ENCODE peak calls at places on chromosomes 11 and 22, in six cellular contexts. One of them, this sample, is unnamed. For H3K4me1, the result is how much of the 10 kb centered on the place peaks cover.

GRCh38 chr22:49460662-49461371 is 366.9 kb downstream of the BRD1 start:
- DNase-seq in MM.1S: no peak
- DNase-seq in GM23338: no peak
- DNase-seq in HCT116: no peak
- DNase-seq in PC-3: no peak
- DNase-seq in GM23248: no peak
- DNase-seq in this sample: no peak

GRCh38 chr11:75793966-75794365 is 21.0 kb upstream of the UVRAG start:
- DNase-seq in MM.1S: no peak
- DNase-seq in GM23338: no peak
- DNase-seq in HCT116: no peak
- DNase-seq in PC-3: peak
- DNase-seq in GM23248: no peak
- DNase-seq in this sample: no peak

GRCh38 chr11:101912823-101913284 is 2.0 kb upstream of the CEP126 start:
- DNase-seq in MM.1S: no peak
- DNase-seq in GM23338: no peak
- DNase-seq in HCT116: no peak
- DNase-seq in PC-3: peak
- DNase-seq in GM23248: peak
- DNase-seq in this sample: peak

GRCh38 chr22:31005535-31005934 is 36.5 kb downstream of the TUG1 start:
- DNase-seq in MM.1S: no peak
- DNase-seq in GM23338: no peak
- DNase-seq in HCT116: no peak
- DNase-seq in PC-3: no peak
- DNase-seq in GM23248: no peak
- DNase-seq in this sample: no peak

GRCh38 chr11:46298699-46299424 is 21.4 kb downstream of the CREB3L1 start:
- DNase-seq in MM.1S: no peak
- DNase-seq in GM23338: no peak
- DNase-seq in HCT116: no peak
- DNase-seq in PC-3: peak
- DNase-seq in GM23248: peak
- DNase-seq in this sample: no peak

GRCh38 chr11:119222308-119222707 is 16.2 kb downstream of the CBL start:
- DNase-seq in MM.1S: no peak
- DNase-seq in GM23338: no peak
- DNase-seq in HCT116: no peak
- DNase-seq in PC-3: peak
- DNase-seq in GM23248: peak
- DNase-seq in this sample: peak

GRCh38 chr11:96319901-96320656 is 22.9 kb downstream of the MAML2 start:
- DNase-seq in MM.1S: no peak
- DNase-seq in GM23338: no peak
- DNase-seq in HCT116: no peak
- DNase-seq in PC-3: no peak
- DNase-seq in GM23248: peak
- DNase-seq in this sample: no peak

GRCh38 chr11:30333405-30333804 is 10.5 kb downstream of the ARL14EP start:
- DNase-seq in MM.1S: no peak
- DNase-seq in GM23338: peak
- DNase-seq in HCT116: no peak
- DNase-seq in PC-3: peak
- DNase-seq in GM23248: peak
- DNase-seq in this sample: peak

GRCh38 chr11:64789331-64790204 is 11.2 kb upstream of the SF1 start:
- DNase-seq in MM.1S: no peak
- DNase-seq in GM23338: no peak
- DNase-seq in HCT116: no peak
- DNase-seq in PC-3: no peak
- DNase-seq in GM23248: no peak
- DNase-seq in this sample: no peak

GRCh38 chr11:115345840-115346239 is 158.4 kb downstream of the CADM1 start:
- DNase-seq in MM.1S: no peak
- DNase-seq in GM23338: no peak
- DNase-seq in HCT116: no peak
- DNase-seq in PC-3: no peak
- DNase-seq in GM23248: no peak
- DNase-seq in this sample: no peak

GRCh38 chr11:32280339-32280738 is 155.0 kb downstream of the WT1 start:
- DNase-seq in MM.1S: peak
- DNase-seq in GM23338: no peak
- DNase-seq in HCT116: no peak
- DNase-seq in PC-3: no peak
- DNase-seq in GM23248: no peak
- DNase-seq in this sample: no peak

GRCh38 chr22:35930933-35931332 is 97.7 kb downstream of the RBFOX2 start:
- DNase-seq in MM.1S: peak
- DNase-seq in GM23338: peak
- DNase-seq in HCT116: peak
- DNase-seq in PC-3: peak
- DNase-seq in GM23248: peak
- DNase-seq in this sample: peak

GRCh38 chr11:120712014-120712413 is 200.5 kb downstream of the GRIK4 start:
- DNase-seq in MM.1S: no peak
- DNase-seq in GM23338: no peak
- DNase-seq in HCT116: no peak
- DNase-seq in PC-3: no peak
- DNase-seq in GM23248: no peak
- DNase-seq in this sample: no peak
- TF ChIP-seq EZH2phosphoT487 in MM.1S: no peak
- TF ChIP-seq EZH2phosphoT487 in GM23338: no peak
- TF ChIP-seq EZH2phosphoT487 in HCT116: no peak
- TF ChIP-seq EZH2phosphoT487 in PC-3: no peak
- TF ChIP-seq EZH2phosphoT487 in GM23248: no peak
- TF ChIP-seq EZH2phosphoT487 in this sample: no peak

DNA sequence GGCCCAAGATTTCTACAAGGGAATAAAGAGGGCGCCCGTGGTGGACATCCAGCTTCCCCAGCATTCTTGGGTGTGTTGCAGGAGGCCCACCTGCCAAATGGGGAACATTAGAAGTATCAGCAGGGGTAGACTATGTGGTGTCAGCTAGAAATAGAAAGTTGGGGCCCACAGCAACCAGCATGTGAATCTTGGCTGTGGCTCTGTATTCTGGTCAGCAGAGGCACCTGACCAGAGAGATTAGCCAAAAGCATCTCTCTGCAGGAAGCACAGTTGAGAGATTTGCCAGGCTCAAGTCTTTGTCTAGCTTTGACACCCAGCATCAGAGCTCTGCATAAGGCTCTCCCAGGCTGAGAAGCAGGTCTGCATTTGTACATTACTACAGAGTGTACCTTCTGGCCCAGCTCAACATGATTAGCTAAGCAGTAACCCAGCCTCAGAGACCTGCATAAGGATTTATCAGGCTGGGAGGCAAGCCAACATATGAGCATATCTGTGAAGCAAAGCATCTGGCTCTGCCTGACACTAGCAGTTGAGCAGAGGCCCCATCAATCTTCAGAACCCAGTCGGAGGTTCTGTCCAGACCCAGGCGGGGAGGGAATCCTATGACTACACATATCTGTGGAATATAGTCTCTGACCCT is 79.9 kb downstream of the MS4A13 start:
- DNase-seq in MM.1S: no peak
- DNase-seq in GM23338: no peak
- DNase-seq in HCT116: no peak
- DNase-seq in PC-3: no peak
- DNase-seq in GM23248: no peak
- DNase-seq in this sample: peak
- H3K4me1 ChIP-seq in MM.1S: under half
- H3K4me1 ChIP-seq in GM23338: under half
- H3K4me1 ChIP-seq in HCT116: under half
- H3K4me1 ChIP-seq in PC-3: under half
- H3K4me1 ChIP-seq in GM23248: under half
- H3K4me1 ChIP-seq in this sample: under half

DNA sequence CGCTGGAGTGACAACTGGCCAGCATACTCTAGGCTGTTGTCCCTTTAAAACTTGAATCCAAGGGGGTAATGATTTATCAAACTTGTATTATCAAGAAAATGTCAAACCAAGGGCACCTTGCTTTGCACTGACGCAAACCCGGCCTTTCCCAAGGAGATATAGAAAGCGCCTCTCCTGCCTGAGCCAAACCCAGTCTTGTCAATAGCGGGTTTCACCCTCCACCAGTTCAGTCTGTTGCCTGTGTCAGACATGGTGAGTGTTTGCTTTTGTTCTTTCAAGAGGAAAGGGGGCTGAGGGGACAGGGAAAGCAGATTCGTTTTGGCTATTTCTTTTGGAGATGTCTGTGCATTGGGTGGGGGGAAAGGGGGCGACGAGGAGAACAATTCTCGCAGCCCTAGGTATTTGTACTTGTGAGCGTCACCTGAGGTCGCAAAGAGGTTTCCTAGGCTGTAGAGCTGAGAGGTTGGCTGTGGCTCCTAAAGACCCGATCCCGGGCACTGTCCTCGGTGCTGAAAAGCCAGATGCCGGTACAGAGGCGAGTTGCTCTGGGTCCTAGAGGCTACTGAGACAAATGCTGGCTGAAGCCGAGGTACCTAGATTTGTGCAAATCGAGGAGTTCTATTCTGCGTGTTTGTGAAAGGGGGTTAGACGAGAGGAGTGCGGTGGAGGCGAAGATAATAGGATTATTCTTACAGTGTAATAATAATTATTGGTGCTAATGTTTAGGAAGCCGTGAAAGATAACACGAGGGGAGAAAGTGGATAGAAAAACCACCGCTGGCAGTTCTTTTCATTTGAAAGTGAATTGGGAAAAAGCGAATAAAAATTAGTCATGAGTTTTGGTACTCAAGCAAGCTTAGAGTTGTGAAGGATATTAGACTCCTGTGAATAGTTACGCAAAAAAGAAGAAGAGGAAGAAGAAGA is at the start of gene SLC6A5:
- DNase-seq in MM.1S: peak
- DNase-seq in GM23338: peak
- DNase-seq in HCT116: no peak
- DNase-seq in PC-3: peak
- DNase-seq in GM23248: peak
- DNase-seq in this sample: peak
- TF ChIP-seq EZH2 in MM.1S: no peak
- TF ChIP-seq EZH2 in GM23338: peak
- TF ChIP-seq EZH2 in HCT116: no peak
- TF ChIP-seq EZH2 in PC-3: no peak
- TF ChIP-seq EZH2 in GM23248: no peak
- TF ChIP-seq EZH2 in this sample: no peak

GRCh38 chr22:44196241-44196640 is 15.5 kb downstream of the PARVG start:
- DNase-seq in MM.1S: no peak
- DNase-seq in GM23338: no peak
- DNase-seq in HCT116: no peak
- DNase-seq in PC-3: no peak
- DNase-seq in GM23248: no peak
- DNase-seq in this sample: no peak

GRCh38 chr22:44194569-44194968 is 13.8 kb downstream of the PARVG start:
- DNase-seq in MM.1S: no peak
- DNase-seq in GM23338: no peak
- DNase-seq in HCT116: no peak
- DNase-seq in PC-3: no peak
- DNase-seq in GM23248: no peak
- DNase-seq in this sample: no peak

GRCh38 chr22:44193537-44193896 is 12.8 kb downstream of the PARVG start:
- DNase-seq in MM.1S: peak
- DNase-seq in GM23338: no peak
- DNase-seq in HCT116: no peak
- DNase-seq in PC-3: peak
- DNase-seq in GM23248: no peak
- DNase-seq in this sample: no peak

GRCh38 chr22:44196731-44197131 is 16.0 kb downstream of the PARVG start:
- DNase-seq in MM.1S: no peak
- DNase-seq in GM23338: no peak
- DNase-seq in HCT116: no peak
- DNase-seq in PC-3: no peak
- DNase-seq in GM23248: no peak
- DNase-seq in this sample: no peak

GRCh38 chr22:44195189-44195871 is 14.6 kb downstream of the PARVG start:
- DNase-seq in MM.1S: peak
- DNase-seq in GM23338: no peak
- DNase-seq in HCT116: no peak
- DNase-seq in PC-3: no peak
- DNase-seq in GM23248: no peak
- DNase-seq in this sample: no peak
- TF ChIP-seq EZH2phosphoT487 in MM.1S: no peak
- TF ChIP-seq EZH2phosphoT487 in GM23338: no peak
- TF ChIP-seq EZH2phosphoT487 in HCT116: no peak
- TF ChIP-seq EZH2phosphoT487 in PC-3: no peak
- TF ChIP-seq EZH2phosphoT487 in GM23248: no peak
- TF ChIP-seq EZH2phosphoT487 in this sample: no peak

GRCh38 chr22:24291538-24292201 is 21.0 kb downstream of the SPECC1L start:
- DNase-seq in MM.1S: no peak
- DNase-seq in GM23338: no peak
- DNase-seq in HCT116: no peak
- DNase-seq in PC-3: no peak
- DNase-seq in GM23248: no peak
- DNase-seq in this sample: no peak

GRCh38 chr22:24290459-24290858 is 19.8 kb downstream of the SPECC1L start:
- DNase-seq in MM.1S: no peak
- DNase-seq in GM23338: no peak
- DNase-seq in HCT116: no peak
- DNase-seq in PC-3: no peak
- DNase-seq in GM23248: peak
- DNase-seq in this sample: no peak

GRCh38 chr22:24285245-24285644 is 14.6 kb downstream of the SPECC1L start:
- DNase-seq in MM.1S: no peak
- DNase-seq in GM23338: no peak
- DNase-seq in HCT116: peak
- DNase-seq in PC-3: no peak
- DNase-seq in GM23248: no peak
- DNase-seq in this sample: no peak

GRCh38 chr22:24289138-24289537 is 18.5 kb downstream of the SPECC1L start:
- DNase-seq in MM.1S: no peak
- DNase-seq in GM23338: no peak
- DNase-seq in HCT116: no peak
- DNase-seq in PC-3: peak
- DNase-seq in GM23248: peak
- DNase-seq in this sample: no peak

DNA sequence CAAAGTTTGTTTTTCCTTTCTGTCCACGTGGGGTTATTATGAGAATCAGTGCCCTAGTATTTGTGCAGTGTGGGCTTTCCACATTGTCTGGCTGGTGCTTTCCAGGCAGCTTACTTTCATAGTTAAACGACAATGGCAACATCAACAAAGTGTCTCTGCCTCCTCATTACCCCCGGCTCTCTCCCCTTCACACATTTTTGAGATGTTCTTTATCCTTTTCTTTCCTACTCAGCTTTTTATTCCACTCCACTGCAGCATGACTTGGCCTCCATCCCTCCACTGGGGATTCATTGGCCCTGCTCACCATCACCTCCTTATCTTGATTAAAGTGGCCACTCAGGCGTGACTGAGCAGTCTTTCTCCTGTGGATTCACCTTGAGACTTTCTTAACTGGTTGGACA is 19.1 kb downstream of the SPECC1L start:
- DNase-seq in MM.1S: no peak
- DNase-seq in GM23338: no peak
- DNase-seq in HCT116: no peak
- DNase-seq in PC-3: no peak
- DNase-seq in GM23248: peak
- DNase-seq in this sample: no peak
- H3K4me1 ChIP-seq in MM.1S: under half
- H3K4me1 ChIP-seq in GM23338: under half
- H3K4me1 ChIP-seq in HCT116: under half
- H3K4me1 ChIP-seq in PC-3: under half
- H3K4me1 ChIP-seq in GM23248: under half
- H3K4me1 ChIP-seq in this sample: under half

This sample was measured in hepatocyte.